ENCODE peak calls at places on chromosome 11, in six cellular contexts. N, S, C, U, X and Z are unnamed samples.
A peak's percentile ranks its signal among the peaks of the same experiment; 100 is the strongest.

GRCh38 chr11:66172146-66172545 is 96.3 kb upstream of the RAB1B start:
- DNase-seq in U (no peak), S (peak; percentile 86), X (peak; percentile 16), C (no peak), N (no peak), Z (no peak)

GRCh38 chr11:85896871-85897270 is 41.7 kb downstream of the CCDC83 start:
- DNase-seq in N (no peak), C (no peak), U (no peak), S (no peak), X (no peak), Z (no peak)

GRCh38 chr11:29260939-29261705 is 755.7 kb downstream of the KCNA4 start:
- DNase-seq in U (no peak), S (peak; percentile 86), C (no peak), X (peak; percentile 18), N (no peak), Z (no peak)

GRCh38 chr11:117514256-117514655 is 186.6 kb downstream of the CEP164 start:
- DNase-seq in N (no peak), U (no peak), X (no peak), S (no peak), C (no peak), Z (no peak)

GRCh38 chr11:45144126-45145082 is 2.0 kb upstream of the PRDM11 start:
- DNase-seq in U (no peak), S (no peak), N (no peak), X (no peak), C (no peak), Z (no peak)

GRCh38 chr11:1389103-1389931 is 417 bp upstream of the BRSK2 start:
- DNase-seq in N (peak; percentile 96), U (peak; percentile 98), X (peak; percentile 89), C (peak; percentile 96), S (peak; percentile 93), Z (peak; percentile 94)

GRCh38 chr11:112368402-112368801 is 107.7 kb upstream of the PLET1 start:
- DNase-seq in C (no peak), U (no peak), S (no peak), X (no peak), N (no peak), Z (no peak)

GRCh38 chr11:67273260-67273990 is 7.2 kb downstream of the GRK2 start:
- DNase-seq in U (peak; percentile 63), C (no peak), N (no peak), X (no peak), S (no peak), Z (no peak)

GRCh38 chr11:68942090-68942620 is 38.5 kb downstream of the IGHMBP2 start:
- DNase-seq in N (no peak), U (no peak), C (no peak), X (no peak), S (no peak), Z (no peak)

GRCh38 chr11:2375341-2375853 is 1.7 kb upstream of the CD81 start:
- DNase-seq in N (peak; percentile 66), U (peak; percentile 85), X (no peak), S (no peak), C (no peak), Z (no peak)

GRCh38 chr11:78241475-78241874 is 52.8 kb downstream of the USP35 start:
- DNase-seq in S (no peak), N (no peak), X (no peak), C (no peak), U (no peak), Z (no peak)

GRCh38 chr11:66639066-66639813 is 737 bp downstream of the RBM4 start:
- DNase-seq in X (no peak), N (no peak), U (peak; percentile 34), C (no peak), S (peak; percentile 42), Z (no peak)

DNA sequence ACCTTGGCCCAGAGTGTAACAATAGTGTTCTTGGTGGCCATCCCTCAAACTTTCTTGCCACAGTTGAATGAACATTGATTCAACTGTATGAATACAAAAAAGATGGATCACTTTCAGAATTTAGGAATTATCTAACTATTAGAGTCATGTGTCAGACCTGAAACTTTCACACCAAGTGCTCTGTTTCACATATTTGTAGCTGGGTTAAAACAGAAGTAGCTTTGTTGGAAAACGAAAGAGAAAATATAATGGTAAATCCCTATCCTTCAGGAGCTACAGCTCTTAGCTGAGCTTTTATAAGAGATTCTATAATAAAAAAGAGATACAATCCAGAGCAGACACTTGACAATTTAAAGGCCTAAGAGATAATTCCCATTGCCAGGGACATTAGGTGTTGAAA is 719.3 kb downstream of the JRKL start:
- DNase-seq in N (no peak), C (no peak), U (no peak), X (no peak), S (no peak), Z (no peak)
- H3K27ac ChIP-seq in N (no peak overlapping the region), C (no peak overlapping the region), U (no peak overlapping the region), X (no peak overlapping the region), S (no peak overlapping the region), Z (no peak overlapping the region)

DNA sequence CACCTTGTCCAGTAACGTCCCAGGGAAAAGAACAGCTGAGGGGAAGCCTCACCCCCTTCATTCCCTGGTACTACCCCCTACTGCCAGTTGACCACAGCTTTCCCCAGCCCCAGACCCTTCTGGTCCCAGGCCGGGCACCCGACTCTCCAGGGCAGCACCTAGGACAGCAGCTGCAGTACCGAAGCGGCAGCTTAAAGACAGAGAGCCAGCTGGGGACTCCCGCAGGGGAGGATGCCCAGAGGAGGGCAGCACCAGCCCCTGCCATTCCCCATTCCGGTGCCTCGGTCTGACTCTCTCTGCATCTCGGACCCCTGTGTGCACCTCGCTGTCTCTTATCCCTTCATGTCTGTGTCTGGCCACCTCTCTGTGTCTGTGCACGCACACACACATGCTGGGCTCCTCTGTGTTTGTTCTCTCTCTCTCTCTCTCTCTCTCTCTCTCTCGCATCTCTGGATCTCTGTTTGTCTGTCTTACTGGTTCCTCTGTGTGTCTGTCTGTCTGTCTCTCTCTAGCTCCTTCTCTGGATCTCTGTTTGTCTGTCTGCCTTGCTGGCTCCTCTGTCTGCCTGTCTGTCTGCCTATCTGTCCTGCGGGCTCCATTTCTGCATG is 9.4 kb downstream of the IGSF9B start:
- DNase-seq in U (peak; percentile 70), N (peak; percentile 60), S (peak; percentile 23), X (no peak), C (no peak), Z (peak; percentile 26)
- H3K27ac ChIP-seq in U (peak overlapping the region; percentile 27), N (peak overlapping the region; percentile 77), S (no peak overlapping the region), X (no peak overlapping the region), C (no peak overlapping the region), Z (no peak overlapping the region)

GRCh38 chr11:124039557-124039956 is 1.6 kb downstream of the OR10G7 start:
- DNase-seq in S (no peak), C (no peak), N (no peak), U (no peak), X (no peak), Z (no peak)
- H3K27ac ChIP-seq in S (no peak overlapping the region), C (no peak overlapping the region), N (no peak overlapping the region), U (no peak overlapping the region), X (no peak overlapping the region), Z (no peak overlapping the region)

GRCh38 chr11:63289658-63290057 is 46.3 kb upstream of the SLC22A25 start:
- DNase-seq in U (no peak), S (no peak), X (no peak), C (no peak), N (no peak), Z (no peak)
- H3K27ac ChIP-seq in U (no peak overlapping the region), S (no peak overlapping the region), X (no peak overlapping the region), C (no peak overlapping the region), N (no peak overlapping the region), Z (no peak overlapping the region)

DNA sequence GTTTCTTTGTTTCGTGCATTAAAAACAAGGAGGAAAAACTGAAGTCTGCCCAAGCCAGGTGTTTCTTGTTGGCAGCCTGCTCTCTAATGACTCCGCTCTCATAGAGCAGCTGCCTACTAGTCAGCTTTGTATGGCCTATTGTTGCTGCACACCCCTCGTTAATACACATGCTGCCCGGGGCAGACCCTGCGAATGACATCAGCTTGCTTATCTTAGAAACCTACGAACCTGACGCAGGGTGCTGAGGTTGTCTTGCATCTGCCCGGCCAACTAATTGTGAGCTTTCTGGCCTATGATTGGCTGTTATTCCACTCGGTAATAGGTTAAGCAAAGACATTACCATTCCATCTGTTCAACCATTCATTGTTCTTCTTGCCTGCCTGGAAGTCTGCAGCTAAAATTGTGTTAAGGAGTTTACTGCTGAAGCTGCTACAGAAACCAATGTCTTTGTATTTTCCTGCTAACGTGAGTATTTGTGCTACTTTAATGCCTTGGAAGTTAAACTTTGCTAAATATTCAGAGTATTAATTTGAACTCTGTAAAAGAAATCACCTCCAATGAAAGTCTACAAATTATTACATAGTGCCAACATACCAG is 37.5 kb downstream of the ZC3H12C start:
- DNase-seq in S (peak; percentile 67), N (no peak), C (peak; percentile 40), X (no peak), U (no peak), Z (peak; percentile 10)
- H3K27ac ChIP-seq in S (no peak overlapping the region), N (no peak overlapping the region), C (no peak overlapping the region), X (no peak overlapping the region), U (no peak overlapping the region), Z (peak overlapping the region; percentile 31)